ENCODE peak calls at places on chromosomes 2 and 18, in ten cellular contexts. K, U, R, N, H, B, Q, E, V and D are unnamed samples.
A peak's percentile ranks its signal among the peaks of the same experiment; 100 is the strongest.

GRCh38 chr2:60957643-60958042 is 59.9 kb upstream of the PEX13 start:
- DNase-seq in K (no peak), Q (no peak), H (no peak), E (no peak), U (peak; percentile 89), N (no peak), V (no peak), B (no peak), R (no peak), D (no peak)

GRCh38 chr2:85911097-85911496 is 22.3 kb upstream of the ST3GAL5 start:
- DNase-seq in V (peak; percentile 16), E (no peak), K (no peak), Q (no peak), R (no peak), U (no peak), H (no peak), B (peak; percentile 42), N (no peak), D (no peak)

GRCh38 chr2:150586858-150587257 is 99.4 kb upstream of the RND3 start:
- DNase-seq in U (peak; percentile 86), K (no peak), V (no peak), E (no peak), H (no peak), B (peak; percentile 84), Q (peak; percentile 84), R (no peak), N (no peak), D (no peak)

GRCh38 chr2:162241571-162241970 is 1.7 kb downstream of the FAP start:
- DNase-seq in Q (peak; percentile 71), U (no peak), R (no peak), K (no peak), V (no peak), E (no peak), N (no peak), H (no peak), B (no peak), D (no peak)

GRCh38 chr2:170739048-170739447 is 23.9 kb downstream of the SP5 start:
- DNase-seq in N (peak; percentile 77), H (no peak), K (no peak), E (no peak), U (peak; percentile 96), R (peak; percentile 93), Q (peak; percentile 90), V (no peak), B (peak; percentile 62), D (no peak)

GRCh38 chr2:239832101-239832994 is 192.8 kb downstream of the NDUFA10 start:
- DNase-seq in V (no peak), Q (no peak), E (no peak), R (no peak), K (no peak), H (no peak), U (no peak), N (no peak), B (no peak), D (peak; percentile 35)

GRCh38 chr2:74493546-74493945 is 5.9 kb downstream of the LBX2 start:
- DNase-seq in Q (no peak), B (no peak), U (no peak), H (no peak), K (no peak), E (no peak), N (no peak), V (no peak), R (no peak), D (no peak)

GRCh38 chr2:240125749-240126148 is 10.4 kb downstream of the COPS9 start:
- DNase-seq in V (no peak), N (no peak), Q (no peak), B (no peak), E (no peak), R (no peak), H (peak; percentile 11), U (no peak), K (no peak), D (peak; percentile 38)

GRCh38 chr18:59060540-59060939 is 79.1 kb upstream of the SEC11C start:
- DNase-seq in H (no peak), B (no peak), K (no peak), E (no peak), U (no peak), N (no peak), V (no peak), R (no peak), Q (no peak), D (no peak)

GRCh38 chr2:46828039-46828438 is 87.6 kb downstream of the MCFD2 start:
- DNase-seq in K (no peak), B (no peak), Q (no peak), N (no peak), H (no peak), U (no peak), E (no peak), R (no peak), V (no peak), D (no peak)

GRCh38 chr18:10841203-10841602 is 308.2 kb downstream of the PIEZO2 start:
- DNase-seq in U (no peak), H (no peak), E (no peak), R (no peak), K (no peak), B (peak; percentile 62), Q (peak; percentile 41), V (no peak), N (peak; percentile 27), D (no peak)

GRCh38 chr2:182077451-182078142 is 91.9 kb downstream of the PPP1R1C start:
- DNase-seq in B (peak; percentile 76), Q (peak; percentile 95), N (peak; percentile 92), H (no peak), V (peak; percentile 34), R (peak; percentile 82), U (peak; percentile 64), E (peak; percentile 38), K (no peak), D (no peak)

GRCh38 chr18:50189160-50189559 is 5.8 kb downstream of the MYO5B start:
- DNase-seq in N (no peak), H (no peak), B (no peak), E (no peak), V (no peak), U (no peak), R (no peak), Q (no peak), K (no peak), D (no peak)